ENCODE peak calls at places on chromosomes 11 and 22, in eight cellular contexts. D is right lobe of liver; E is stimulated activated CD4-positive, alpha-beta T cell treated with anti-CD3 and anti-CD28 coated beads, Interleukin-12 subunit alpha, Interleukin-12 subunit beta, amount 100 ng/mL, for 4 hours; W is effector memory CD4-positive, alpha-beta T cell; L is activated CD8-positive, alpha-beta T cell treated with anti-CD3 and anti-CD28 coated beads for 36 hours; I is activated naive CD4-positive, alpha-beta T cell; O is RPMI8226; X is activated T-cell treated with anti-CD3 and anti-CD28 coated beads for 48 hours. A is an unnamed sample.

GRCh38 chr11:77027275-77027674 is 6.9 kb upstream of the B3GNT6 start:
- DNase-seq in D (no peak), O (no peak), I (no peak), X (no peak), E (no peak), W (no peak), L (no peak), A (no peak)

GRCh38 chr11:898540-899190 is 11.9 kb downstream of the CHID1 start:
- DNase-seq in W (no peak), X (no peak), E (no peak), D (no peak), O (no peak), L (no peak), I (no peak), A (no peak)

GRCh38 chr22:50673231-50674126 is 856 bp downstream of the SHANK3 start:
- DNase-seq in X (no peak), I (no peak), L (peak), D (no peak), W (no peak), E (no peak), O (no peak), A (no peak)

GRCh38 chr11:46270707-46271106 is 6.8 kb upstream of the CREB3L1 start:
- DNase-seq in I (no peak), E (no peak), W (no peak), X (no peak), O (no peak), L (no peak), D (no peak), A (peak)

GRCh38 chr22:36873614-36874308 is 13.0 kb downstream of the NCF4 start:
- DNase-seq in I (no peak), E (no peak), W (no peak), X (peak), D (no peak), L (peak), O (peak), A (peak)

GRCh38 chr22:48507595-48508350 is 1319.9 kb downstream of the BRD1 start:
- DNase-seq in D (no peak), L (no peak), W (no peak), X (no peak), O (no peak), E (no peak), I (no peak), A (no peak)

GRCh38 chr11:86374586-86374985 is at the start of gene CCDC81:
- DNase-seq in X (no peak), W (no peak), E (no peak), D (peak), O (no peak), L (no peak), I (no peak), A (no peak)

GRCh38 chr11:117459979-117460300 is 132.3 kb downstream of the CEP164 start:
- DNase-seq in W (no peak), X (no peak), I (no peak), O (no peak), D (no peak), E (no peak), L (no peak), A (no peak)

GRCh38 chr22:31952459-31952858 is 8.1 kb downstream of the YWHAH start:
- DNase-seq in X (no peak), D (no peak), E (no peak), I (no peak), O (no peak), W (no peak), L (no peak), A (no peak)

GRCh38 chr11:120547871-120548681 is 36.5 kb downstream of the GRIK4 start:
- DNase-seq in D (peak), L (no peak), E (no peak), O (no peak), W (no peak), I (no peak), X (no peak), A (no peak)

GRCh38 chr11:69055212-69055586 is 6.5 kb downstream of the TPCN2 start:
- DNase-seq in X (no peak), I (no peak), O (no peak), D (peak), L (no peak), E (no peak), W (no peak), A (no peak)

GRCh38 chr22:48824673-48825651 is 1002.7 kb downstream of the BRD1 start:
- DNase-seq in L (peak), D (peak), O (no peak), E (no peak), I (no peak), X (no peak), W (no peak), A (no peak)

GRCh38 chr11:27055065-27055682 is 14.6 kb downstream of the BBOX1 start:
- DNase-seq in I (no peak), W (no peak), X (no peak), L (no peak), D (no peak), O (no peak), E (no peak), A (no peak)

GRCh38 chr11:86606849-86607481 is 65.5 kb downstream of the ME3 start:
- DNase-seq in E (no peak), I (no peak), L (no peak), X (no peak), W (no peak), D (no peak), O (no peak), A (no peak)

GRCh38 chr11:68839953-68840641 is 1.6 kb downstream of the CPT1A start:
- DNase-seq in I (no peak), E (no peak), O (peak), W (no peak), X (no peak), L (peak), D (no peak), A (peak)

GRCh38 chr11:122633219-122633829 is 22.2 kb upstream of the UBASH3B start:
- DNase-seq in O (peak), X (no peak), E (no peak), L (peak), D (no peak), W (no peak), I (no peak), A (peak)

GRCh38 chr22:39360674-39361413 is 11.1 kb downstream of the SYNGR1 start:
- DNase-seq in L (no peak), I (no peak), O (no peak), E (no peak), W (no peak), D (no peak), X (no peak), A (no peak)

GRCh38 chr22:35191412-35191811 is 65.9 kb upstream of the HMGXB4 start:
- DNase-seq in D (no peak), L (no peak), O (no peak), E (no peak), W (no peak), X (no peak), I (no peak), A (no peak)

GRCh38 chr22:50684986-50685385 is 12.4 kb downstream of the SHANK3 start:
- DNase-seq in O (no peak), D (no peak), W (no peak), E (no peak), L (no peak), I (no peak), X (no peak), A (no peak)

GRCh38 chr11:71507102-71507501 is 20.0 kb upstream of the KRTAP5-7 start:
- DNase-seq in D (no peak), X (no peak), W (no peak), O (no peak), L (no peak), E (no peak), I (no peak), A (no peak)

GRCh38 chr11:125593113-125593761 is 585 bp downstream of the STT3A start:
- DNase-seq in W (no peak), D (no peak), E (no peak), O (peak), X (no peak), I (no peak), L (no peak), A (peak)

GRCh38 chr11:19073454-19074415 is 13.2 kb upstream of the MRGPRX2 start:
- DNase-seq in I (no peak), L (no peak), W (no peak), E (no peak), X (no peak), O (no peak), D (no peak), A (no peak)

GRCh38 chr11:75384438-75385080 is 14.8 kb upstream of the RPS3 start:
- DNase-seq in L (peak), O (peak), X (peak), W (peak), I (peak), E (peak), D (peak), A (peak)

A was measured in GM12865.